ENCODE peak calls at places on chromosome 18, in ten cellular contexts. F, H, W, K, Z, Y, A, R, B and S are unnamed samples.

GRCh38 chr18:7071600-7071999 is 46.0 kb downstream of the LAMA1 start:
- DNase-seq in R (no peak), B (no peak), Z (no peak), Y (no peak), W (no peak), A (no peak), F (no peak), H (no peak), K (no peak), S (no peak)

GRCh38 chr18:69951182-69951581 is 3.5 kb upstream of the CD226 start:
- DNase-seq in F (peak), W (no peak), Z (peak), R (no peak), Y (no peak), H (no peak), B (peak), K (peak), A (no peak), S (no peak)

GRCh38 chr18:55290898-55291297 is 297.1 kb downstream of the TCF4 start:
- DNase-seq in H (no peak), Z (peak), A (no peak), R (no peak), F (peak), W (no peak), K (no peak), B (peak), Y (no peak), S (no peak)

GRCh38 chr18:62248313-62248712 is 61.3 kb downstream of the RELCH start:
- DNase-seq in K (no peak), F (no peak), H (no peak), Z (no peak), A (no peak), R (no peak), B (no peak), Y (no peak), W (no peak), S (no peak)

GRCh38 chr18:46042571-46043123 is 29.4 kb downstream of the PSTPIP2 start:
- DNase-seq in F (peak), K (peak), B (peak), A (no peak), H (no peak), Z (peak), W (no peak), R (no peak), Y (no peak), S (no peak)

GRCh38 chr18:75100832-75101630 is 107.9 kb downstream of the PTGR3 start:
- DNase-seq in K (no peak), R (no peak), H (no peak), Z (peak), W (no peak), F (no peak), B (no peak), A (no peak), Y (peak), S (no peak)

GRCh38 chr18:63974991-63975390 is 5.1 kb downstream of the SERPINB8 start:
- DNase-seq in Y (peak), Z (peak), R (no peak), A (no peak), B (peak), W (no peak), K (peak), H (no peak), F (peak), S (peak)

GRCh38 chr18:57150828-57151227 is 3.9 kb downstream of the BOD1L2 start:
- DNase-seq in B (no peak), Y (no peak), H (no peak), R (no peak), F (no peak), K (no peak), A (peak), Z (no peak), W (no peak), S (peak)

GRCh38 chr18:37210781-37211180 is 354.8 kb downstream of the CELF4 start:
- DNase-seq in H (no peak), Z (no peak), R (no peak), Y (no peak), F (no peak), B (no peak), K (no peak), A (no peak), W (no peak), S (no peak)

GRCh38 chr18:74257083-74257482 is 34.7 kb downstream of the CYB5A start:
- DNase-seq in A (no peak), W (no peak), B (no peak), Y (no peak), Z (no peak), R (no peak), H (no peak), F (no peak), K (no peak), S (no peak)

GRCh38 chr18:76679877-76680276 is 142.5 kb upstream of the ZNF236 start:
- DNase-seq in K (no peak), F (peak), R (no peak), H (no peak), W (no peak), B (no peak), Y (no peak), Z (no peak), A (no peak), S (no peak)

GRCh38 chr18:49668583-49669290 is 106.9 kb downstream of the LIPG start:
- DNase-seq in Z (no peak), Y (no peak), H (no peak), R (no peak), K (peak), B (no peak), A (peak), F (peak), W (no peak), S (no peak)

GRCh38 chr18:10320201-10320600 is 134.2 kb upstream of the APCDD1 start:
- DNase-seq in W (no peak), B (no peak), F (no peak), R (no peak), Y (no peak), H (no peak), A (no peak), Z (no peak), K (no peak), S (no peak)

GRCh38 chr18:38663270-38663669 is 1097.7 kb upstream of the CELF4 start:
- DNase-seq in A (no peak), Z (no peak), Y (no peak), B (no peak), R (no peak), F (no peak), H (no peak), W (no peak), K (no peak), S (no peak)

GRCh38 chr18:41537666-41538065 is 417.4 kb upstream of the PIK3C3 start:
- DNase-seq in H (no peak), F (no peak), W (no peak), A (no peak), K (no peak), R (no peak), B (no peak), Y (no peak), Z (no peak), S (no peak)

GRCh38 chr18:76602169-76602568 is 107.1 kb upstream of the ZNF516 start:
- DNase-seq in K (no peak), W (no peak), F (no peak), B (no peak), R (no peak), H (no peak), A (no peak), Z (no peak), Y (no peak), S (no peak)

GRCh38 chr18:22765889-22766288 is 167.2 kb upstream of the RBBP8 start:
- DNase-seq in F (peak), A (no peak), Y (no peak), B (no peak), Z (no peak), R (no peak), W (no peak), K (no peak), H (no peak), S (no peak)

GRCh38 chr18:11163668-11164067 is 14.3 kb upstream of the PIEZO2 start:
- DNase-seq in F (peak), Y (no peak), A (peak), W (no peak), Z (no peak), H (peak), B (peak), K (no peak), R (no peak), S (peak)

GRCh38 chr18:2716394-2717326 is 61.1 kb downstream of the SMCHD1 start:
- DNase-seq in W (no peak), Z (no peak), H (no peak), A (peak), F (no peak), B (no peak), Y (no peak), R (no peak), K (no peak), S (no peak)

GRCh38 chr18:63970803-63971191 is 916 bp downstream of the SERPINB8 start:
- DNase-seq in H (peak), W (no peak), K (no peak), F (no peak), Y (peak), R (peak), Z (peak), B (peak), A (peak), S (peak)

GRCh38 chr18:8242306-8242705 is 366.9 kb upstream of the RAB12 start:
- DNase-seq in R (no peak), Z (no peak), K (no peak), W (no peak), B (no peak), F (no peak), H (no peak), Y (no peak), A (no peak), S (no peak)

GRCh38 chr18:7789853-7790552 is 222.9 kb downstream of the PTPRM start:
- DNase-seq in H (no peak), K (peak), Z (peak), Y (no peak), W (no peak), R (no peak), F (peak), A (no peak), B (peak), S (peak)

GRCh38 chr18:9055185-9055584 is 47.3 kb upstream of the NDUFV2 start:
- DNase-seq in W (no peak), R (no peak), H (no peak), A (no peak), F (peak), Y (no peak), B (peak), K (peak), Z (peak), S (no peak)

GRCh38 chr18:58784601-58785137 is 80.0 kb upstream of the ZNF532 start:
- DNase-seq in Y (no peak), A (peak), R (no peak), Z (no peak), K (no peak), B (no peak), F (no peak), H (peak), W (no peak), S (peak)

GRCh38 chr18:28357785-28358401 is 181.0 kb upstream of the CDH2 start:
- DNase-seq in K (no peak), R (no peak), W (no peak), Y (no peak), B (no peak), H (no peak), Z (no peak), F (peak), A (no peak), S (no peak)

GRCh38 chr18:10530852-10531251 is 5.0 kb downstream of the NAPG start:
- DNase-seq in B (no peak), W (no peak), Z (no peak), H (no peak), A (no peak), Y (no peak), R (no peak), K (peak), F (peak), S (no peak)

GRCh38 chr18:36993068-36993467 is 164.1 kb downstream of the KIAA1328 start:
- DNase-seq in Z (peak), B (peak), H (no peak), W (no peak), Y (no peak), K (peak), R (no peak), A (no peak), F (peak), S (no peak)

GRCh38 chr18:75129717-75130477 is 79.0 kb downstream of the PTGR3 start:
- DNase-seq in W (no peak), Y (peak), R (no peak), Z (no peak), B (no peak), A (no peak), K (no peak), F (no peak), H (no peak), S (no peak)

GRCh38 chr18:8391068-8391467 is 218.2 kb upstream of the RAB12 start:
- DNase-seq in A (no peak), H (no peak), Y (no peak), R (no peak), K (peak), W (no peak), Z (no peak), B (peak), F (peak), S (no peak)

GRCh38 chr18:64017870-64018269 is 48.0 kb downstream of the SERPINB8 start:
- DNase-seq in R (no peak), F (peak), Z (peak), K (peak), W (no peak), H (no peak), A (no peak), Y (no peak), B (peak), S (no peak)

GRCh38 chr18:50080932-50081560 is 113.9 kb downstream of the MYO5B start:
- DNase-seq in Z (no peak), A (no peak), K (no peak), W (no peak), F (no peak), H (no peak), R (no peak), B (no peak), Y (no peak), S (peak)

GRCh38 chr18:73408434-73408833 is 540.6 kb upstream of the NETO1 start:
- DNase-seq in Y (no peak), B (peak), H (no peak), W (no peak), A (no peak), R (no peak), F (peak), Z (peak), K (peak), S (no peak)

GRCh38 chr18:58922995-58923394 is 58.3 kb downstream of the ZNF532 start:
- DNase-seq in H (no peak), W (no peak), K (no peak), Z (no peak), F (no peak), A (no peak), R (no peak), Y (no peak), B (no peak), S (no peak)

GRCh38 chr18:71028285-71028762 is 739.5 kb downstream of the SOCS6 start:
- DNase-seq in A (no peak), F (peak), R (no peak), B (no peak), W (no peak), H (no peak), Z (no peak), K (no peak), Y (no peak), S (no peak)

GRCh38 chr18:68848242-68848641 is 50.4 kb downstream of the CCDC102B start:
- DNase-seq in Y (no peak), W (no peak), Z (no peak), B (no peak), H (no peak), A (no peak), R (no peak), K (no peak), F (no peak), S (no peak)
- TF ChIP-seq CTCF in Y (no peak), W (no peak), Z (no peak), B (no peak), H (no peak), A (no peak), R (no peak), K (no peak), F (no peak), S (no peak)

GRCh38 chr18:47263828-47264314 is 12.4 kb upstream of the SKOR2 start:
- DNase-seq in H (no peak), R (no peak), W (peak), Z (peak), A (no peak), F (no peak), Y (no peak), B (no peak), K (no peak), S (no peak)

GRCh38 chr18:47265197-47265596 is 13.7 kb upstream of the SKOR2 start:
- DNase-seq in R (no peak), H (no peak), B (peak), A (no peak), K (peak), F (peak), Z (peak), Y (no peak), W (no peak), S (no peak)

GRCh38 chr18:47261902-47262301 is 10.4 kb upstream of the SKOR2 start:
- DNase-seq in A (no peak), H (no peak), Y (no peak), K (no peak), W (no peak), B (no peak), Z (no peak), F (no peak), R (no peak), S (no peak)

GRCh38 chr18:47262397-47263196 is 11.1 kb upstream of the SKOR2 start:
- DNase-seq in A (no peak), W (no peak), H (no peak), K (no peak), R (no peak), B (no peak), Y (no peak), F (no peak), Z (no peak), S (no peak)

GRCh38 chr18:47263197-47263827 is 11.9 kb upstream of the SKOR2 start:
- DNase-seq in K (no peak), W (peak), A (no peak), B (no peak), H (no peak), F (no peak), R (no peak), Y (no peak), Z (peak), S (no peak)
- TF ChIP-seq CTCF in K (peak), W (peak), A (no peak), B (no peak), H (peak), F (no peak), R (no peak), Y (no peak), Z (peak), S (no peak)

GRCh38 chr18:32019251-32019943 is 772 bp downstream of the RNF125 start:
- DNase-seq in H (peak), A (peak), F (peak), B (no peak), Y (peak), Z (peak), R (peak), W (no peak), K (peak), S (peak)
- TF ChIP-seq CTCF in H (no peak), A (no peak), F (no peak), B (no peak), Y (peak), Z (no peak), R (no peak), W (no peak), K (no peak), S (no peak)

GRCh38 chr18:26863122-26863879 is 2.2 kb downstream of the AQP4 start:
- DNase-seq in K (no peak), Y (peak), Z (no peak), R (peak), A (peak), W (no peak), H (peak), B (no peak), F (no peak), S (peak)
- TF ChIP-seq CTCF in K (no peak), Y (peak), Z (no peak), R (no peak), A (no peak), W (no peak), H (no peak), B (no peak), F (no peak), S (no peak)

GRCh38 chr18:47997338-47997780 is 66.9 kb upstream of the SMAD2 start:
- DNase-seq in H (no peak), F (peak), K (no peak), W (no peak), A (no peak), R (no peak), B (no peak), Z (no peak), Y (no peak), S (peak)
- TF ChIP-seq CTCF in H (peak), F (peak), K (peak), W (peak), A (no peak), R (no peak), B (peak), Z (peak), Y (no peak), S (peak)

DNA sequence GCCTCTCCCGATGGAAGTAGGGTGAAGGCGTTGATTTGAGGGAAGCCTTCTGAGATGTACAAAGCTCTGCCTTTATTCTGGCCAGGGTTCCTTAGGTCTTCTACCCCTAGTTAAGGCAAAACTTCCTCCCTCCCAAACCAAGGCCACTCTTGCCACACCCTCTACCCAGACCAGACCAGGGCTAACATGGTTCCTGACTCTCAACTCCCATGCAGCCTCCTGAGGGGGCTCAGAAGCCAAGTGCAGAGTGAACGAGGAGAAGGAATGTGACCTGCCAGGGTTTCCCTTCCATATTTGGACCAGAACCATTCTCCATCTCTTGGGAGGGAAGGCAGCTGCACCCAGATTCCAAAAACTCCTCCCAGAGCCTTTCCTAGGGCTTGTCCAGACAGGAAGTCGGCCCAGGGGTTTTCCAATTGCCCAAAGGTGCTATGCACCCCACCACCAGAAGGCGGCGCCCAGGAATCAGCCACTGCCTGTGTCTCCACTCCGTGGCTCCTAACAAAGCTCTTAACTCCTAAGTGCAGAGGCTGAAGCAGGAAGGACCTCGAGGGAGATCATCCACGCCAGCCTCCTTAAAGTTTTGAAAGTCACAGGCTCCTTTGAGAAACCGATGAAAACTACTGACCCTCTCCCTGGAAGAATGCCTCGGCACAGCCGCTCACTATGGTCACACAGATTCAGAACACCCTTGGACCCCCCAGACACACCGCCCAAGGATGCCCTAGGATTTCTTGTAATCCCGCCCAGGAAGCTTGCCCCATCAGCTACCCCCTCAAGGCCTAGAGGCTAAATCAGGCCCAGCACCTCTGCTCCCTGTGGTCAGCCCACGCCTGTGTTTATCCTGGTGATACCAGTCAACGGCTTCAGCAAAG is 157.8 kb downstream of the SMAD2 start:
- DNase-seq in Y (peak), Z (peak), F (peak), R (peak), H (peak), K (peak), A (peak), W (no peak), B (peak), S (peak)
- TF ChIP-seq CTCF in Y (peak), Z (peak), F (peak), R (peak), H (peak), K (peak), A (peak), W (peak), B (peak), S (peak)

GRCh38 chr18:79988079-79988924 is at the start of gene TXNL4A:
- DNase-seq in R (peak), Y (peak), H (peak), A (peak), K (peak), F (peak), Z (peak), B (peak), W (no peak), S (peak)
- TF ChIP-seq CTCF in R (peak), Y (peak), H (no peak), A (no peak), K (peak), F (peak), Z (peak), B (peak), W (peak), S (no peak)

DNA sequence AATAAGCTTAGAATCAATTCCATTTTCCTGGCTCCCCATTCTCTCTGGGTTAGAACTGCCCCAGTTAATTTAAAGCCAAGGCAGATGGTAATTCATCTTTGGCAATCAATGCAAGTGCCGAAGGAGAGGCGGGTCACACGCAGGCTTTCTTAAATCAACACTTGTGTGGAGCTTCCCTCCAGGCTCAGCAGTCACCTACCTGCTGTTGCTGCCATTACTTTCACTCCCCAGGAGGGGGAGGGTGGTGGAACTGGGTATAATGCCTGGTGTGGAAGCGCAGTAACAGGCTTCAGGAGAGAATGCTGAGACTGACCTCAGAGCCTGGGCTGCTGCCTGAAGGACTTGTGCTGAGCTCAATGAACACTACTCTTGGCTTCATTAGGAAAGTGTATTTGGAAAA is 19.2 kb downstream of the TTR start:
- DNase-seq in Y (peak), F (peak), Z (no peak), B (no peak), K (peak), W (no peak), R (no peak), A (no peak), H (no peak), S (peak)
- TF ChIP-seq CTCF in Y (peak), F (peak), Z (no peak), B (no peak), K (peak), W (no peak), R (no peak), A (no peak), H (peak), S (peak)

GRCh38 chr18:34740101-34740500 is 30.0 kb downstream of the DTNA start:
- DNase-seq in Z (no peak), Y (no peak), R (no peak), H (no peak), B (no peak), W (no peak), A (no peak), K (no peak), F (no peak), S (no peak)
- TF ChIP-seq CTCF in Z (no peak), Y (no peak), R (no peak), H (no peak), B (no peak), W (no peak), A (no peak), K (no peak), F (no peak), S (no peak)